ENCODE peak calls at places on chromosomes 6 and 20, in five cellular contexts. K is T-cell; C is nephron progenitor cell; I is AG09319; T is effector CD4-positive, alpha-beta T cell. R is an unnamed sample.

GRCh38 chr20:37989601-37990001 is 43.7 kb downstream of the TTI1 start:
- DNase-seq in K (no peak), C (no peak), I (no peak), T (no peak), R (no peak)

GRCh38 chr6:138857792-138858191 is 61.9 kb downstream of the ECT2L start:
- DNase-seq in K (no peak), C (no peak), I (no peak), T (no peak), R (no peak)

GRCh38 chr6:39688494-39688893 is 36.7 kb downstream of the KIF6 start:
- DNase-seq in K (no peak), C (no peak), I (peak; percentile 44), T (no peak), R (no peak)

GRCh38 chr20:47686545-47686944 is 98.7 kb downstream of the SULF2 start:
- DNase-seq in K (no peak), C (no peak), I (no peak), T (no peak), R (no peak)

GRCh38 chr6:28161410-28162079 is 19.9 kb downstream of the ZKSCAN8 start:
- DNase-seq in K (peak; percentile 88), C (peak; percentile 80), I (no peak), T (peak; percentile 71), R (peak; percentile 80)

GRCh38 chr20:23350855-23351838 is 556 bp downstream of the NXT1 start:
- DNase-seq in K (peak; percentile 56), C (peak; percentile 59), I (no peak), T (peak; percentile 55), R (peak; percentile 58)

GRCh38 chr20:56628873-56629463 is at the start of gene TFAP2C:
- DNase-seq in K (no peak), C (peak; percentile 84), I (peak; percentile 42), T (no peak), R (peak; percentile 18)

GRCh38 chr6:138948780-138949179 is 39.3 kb downstream of the REPS1 start:
- DNase-seq in K (no peak), C (no peak), I (no peak), T (no peak), R (no peak)

GRCh38 chr20:32338665-32339064 is 19.5 kb upstream of the ASXL1 start:
- DNase-seq in K (no peak), C (no peak), I (no peak), T (no peak), R (no peak)

GRCh38 chr6:47308674-47309325 is 905 bp downstream of the TNFRSF21 start:
- DNase-seq in K (no peak), C (peak; percentile 56), I (no peak), T (no peak), R (no peak)

GRCh38 chr20:32685541-32686529 is 12.1 kb upstream of the C20orf203 start:
- DNase-seq in K (no peak), C (no peak), I (peak; percentile 91), T (no peak), R (no peak)

GRCh38 chr6:130381459-130382380 is 15.9 kb downstream of the TMEM200A start:
- DNase-seq in K (peak; percentile 38), C (no peak), I (no peak), T (peak; percentile 15), R (peak; percentile 74)

GRCh38 chr6:144460224-144461095 is 175.3 kb downstream of the UTRN start:
- DNase-seq in K (no peak), C (no peak), I (no peak), T (no peak), R (no peak)